ENCODE peak calls at places on chromosomes 12 and 14, in five cellular contexts. One of them, this sample, is unnamed.

GRCh38 chr12:95673576-95673975 is 117.0 kb downstream of the NTN4 start:
- DNase-seq in astrocyte of the spinal cord: no peak
- DNase-seq in endothelial cell: no peak
- DNase-seq in LoVo: no peak
- DNase-seq in H7: no peak
- DNase-seq in this sample: no peak

GRCh38 chr12:121159467-121160307 is 27.0 kb downstream of the P2RX7 start:
- DNase-seq in H7: no peak
- DNase-seq in endothelial cell: no peak
- DNase-seq in astrocyte of the spinal cord: no peak
- DNase-seq in LoVo: no peak
- DNase-seq in this sample: no peak

GRCh38 chr12:80966001-80966400 is 28.3 kb upstream of the LIN7A start:
- DNase-seq in H7: peak
- DNase-seq in astrocyte of the spinal cord: no peak
- DNase-seq in endothelial cell: no peak
- DNase-seq in LoVo: no peak
- DNase-seq in this sample: no peak

GRCh38 chr12:93098077-93098476 is 169.0 kb upstream of the EEA1 start:
- DNase-seq in astrocyte of the spinal cord: peak
- DNase-seq in endothelial cell: peak
- DNase-seq in H7: peak
- DNase-seq in LoVo: no peak
- DNase-seq in this sample: no peak

GRCh38 chr12:84814664-84815245 is 97.8 kb downstream of the SLC6A15 start:
- DNase-seq in astrocyte of the spinal cord: peak
- DNase-seq in H7: no peak
- DNase-seq in LoVo: no peak
- DNase-seq in endothelial cell: no peak
- DNase-seq in this sample: no peak

GRCh38 chr12:53100466-53101151 is 2.7 kb upstream of the SOAT2 start:
- DNase-seq in H7: peak
- DNase-seq in LoVo: no peak
- DNase-seq in astrocyte of the spinal cord: no peak
- DNase-seq in endothelial cell: no peak
- DNase-seq in this sample: no peak

GRCh38 chr14:91714805-91715204 is 17.1 kb downstream of the CATSPERB start:
- DNase-seq in endothelial cell: no peak
- DNase-seq in astrocyte of the spinal cord: no peak
- DNase-seq in H7: no peak
- DNase-seq in LoVo: no peak
- DNase-seq in this sample: no peak

GRCh38 chr12:6368906-6369525 is 6.3 kb downstream of the SCNN1A start:
- DNase-seq in LoVo: no peak
- DNase-seq in astrocyte of the spinal cord: no peak
- DNase-seq in H7: peak
- DNase-seq in endothelial cell: no peak
- DNase-seq in this sample: no peak

GRCh38 chr12:11695321-11695720 is 45.8 kb downstream of the ETV6 start:
- DNase-seq in endothelial cell: no peak
- DNase-seq in H7: no peak
- DNase-seq in LoVo: no peak
- DNase-seq in astrocyte of the spinal cord: peak
- DNase-seq in this sample: no peak

GRCh38 chr12:19965196-19966038 is 402.9 kb upstream of the PDE3A start:
- DNase-seq in astrocyte of the spinal cord: no peak
- DNase-seq in LoVo: no peak
- DNase-seq in H7: no peak
- DNase-seq in endothelial cell: no peak
- DNase-seq in this sample: no peak

GRCh38 chr12:6044082-6044481 is 80.4 kb downstream of the VWF start:
- DNase-seq in LoVo: peak
- DNase-seq in astrocyte of the spinal cord: no peak
- DNase-seq in H7: no peak
- DNase-seq in endothelial cell: no peak
- DNase-seq in this sample: no peak

GRCh38 chr12:56206373-56207166 is 15.2 kb downstream of the RNF41 start:
- DNase-seq in astrocyte of the spinal cord: peak
- DNase-seq in H7: peak
- DNase-seq in LoVo: no peak
- DNase-seq in endothelial cell: peak
- DNase-seq in this sample: no peak

GRCh38 chr14:71394386-71394785 is 487.1 kb downstream of the PCNX1 start:
- DNase-seq in endothelial cell: no peak
- DNase-seq in LoVo: no peak
- DNase-seq in astrocyte of the spinal cord: peak
- DNase-seq in H7: no peak
- DNase-seq in this sample: no peak

GRCh38 chr12:19477071-19477470 is 37.8 kb downstream of the AEBP2 start:
- DNase-seq in H7: no peak
- DNase-seq in LoVo: no peak
- DNase-seq in astrocyte of the spinal cord: no peak
- DNase-seq in endothelial cell: no peak
- DNase-seq in this sample: no peak

GRCh38 chr14:54722791-54723432 is 156.0 kb downstream of the SAMD4A start:
- DNase-seq in endothelial cell: no peak
- DNase-seq in H7: peak
- DNase-seq in LoVo: peak
- DNase-seq in astrocyte of the spinal cord: peak
- DNase-seq in this sample: no peak

GRCh38 chr14:94548131-94548998 is 12.9 kb upstream of the SERPINA4 start:
- DNase-seq in endothelial cell: no peak
- DNase-seq in H7: no peak
- DNase-seq in LoVo: no peak
- DNase-seq in astrocyte of the spinal cord: no peak
- DNase-seq in this sample: no peak

GRCh38 chr14:23430733-23431105 is 4.7 kb downstream of the MYH7 start:
- DNase-seq in endothelial cell: no peak
- DNase-seq in H7: peak
- DNase-seq in astrocyte of the spinal cord: no peak
- DNase-seq in LoVo: no peak
- DNase-seq in this sample: no peak

This sample was measured in non-pigmented ciliary epithelial cell.